ENCODE peak calls at places on chromosomes 11 and 22, in ten cellular contexts. B, Z, W, O, P, J, V, T, I and X are unnamed samples.

GRCh38 chr11:42239102-42239501 is 779.6 kb upstream of the LRRC4C start:
- DNase-seq in J (no peak), I (peak; percentile 48), V (no peak), Z (peak; percentile 68), W (peak; percentile 54), O (no peak), T (no peak), B (no peak), P (no peak), X (no peak)

GRCh38 chr11:68542617-68543016 is 82.1 kb downstream of the PPP6R3 start:
- DNase-seq in I (peak; percentile 16), Z (peak; percentile 94), O (no peak), P (no peak), B (no peak), T (no peak), J (no peak), W (peak; percentile 64), V (no peak), X (no peak)

GRCh38 chr11:108965602-108966001 is 300.7 kb downstream of the DDX10 start:
- DNase-seq in T (no peak), B (no peak), O (no peak), V (no peak), Z (peak; percentile 90), W (peak; percentile 46), J (no peak), P (no peak), I (no peak), X (peak; percentile 63)

GRCh38 chr11:1234054-1234720 is 11.3 kb downstream of the MUC5B start:
- DNase-seq in O (no peak), P (no peak), T (no peak), W (no peak), I (no peak), B (no peak), J (peak; percentile 18), V (peak; percentile 61), Z (no peak), X (peak; percentile 43)

GRCh38 chr11:103994111-103994510 is 42.3 kb upstream of the DDI1 start:
- DNase-seq in P (no peak), I (no peak), B (no peak), O (no peak), V (no peak), T (no peak), Z (no peak), W (no peak), J (no peak), X (no peak)

GRCh38 chr11:10351768-10352641 is 47.1 kb downstream of the ADM start:
- DNase-seq in P (peak; percentile 82), B (no peak), J (peak; percentile 61), Z (peak; percentile 97), I (no peak), O (no peak), T (no peak), V (no peak), W (peak; percentile 79), X (no peak)

GRCh38 chr11:82765466-82766034 is 31.9 kb upstream of the FAM181B start:
- DNase-seq in J (no peak), W (no peak), B (no peak), P (no peak), V (no peak), O (no peak), I (no peak), Z (no peak), T (no peak), X (no peak)

GRCh38 chr22:29083576-29084566 is 11.0 kb downstream of the KREMEN1 start:
- DNase-seq in V (peak; percentile 83), O (no peak), J (no peak), W (no peak), T (no peak), Z (no peak), B (no peak), I (no peak), P (no peak), X (peak; percentile 56)

GRCh38 chr11:120268686-120269085 is 28.7 kb downstream of the POU2F3 start:
- DNase-seq in J (no peak), T (no peak), V (no peak), B (no peak), I (no peak), Z (no peak), P (no peak), W (no peak), O (no peak), X (no peak)

GRCh38 chr22:44954113-44954512 is 55.7 kb downstream of the PHF21B start:
- DNase-seq in Z (no peak), I (no peak), J (no peak), V (no peak), T (no peak), P (no peak), O (no peak), B (no peak), W (no peak), X (no peak)

GRCh38 chr22:27780161-27780575 is 21.4 kb downstream of the MN1 start:
- DNase-seq in W (no peak), B (no peak), O (no peak), V (no peak), Z (peak; percentile 83), T (no peak), I (no peak), J (peak; percentile 54), P (no peak), X (no peak)

GRCh38 chr22:49240016-49240380 is 587.7 kb downstream of the BRD1 start:
- DNase-seq in V (no peak), O (no peak), W (no peak), Z (no peak), J (no peak), T (no peak), P (no peak), B (no peak), I (no peak), X (no peak)

GRCh38 chr22:45554040-45554406 is 51.3 kb downstream of the FBLN1 start:
- DNase-seq in B (no peak), J (no peak), W (no peak), T (no peak), O (no peak), I (no peak), Z (no peak), V (no peak), P (no peak), X (no peak)

GRCh38 chr11:126159719-126160344 is 51.6 kb downstream of the RPUSD4 start:
- DNase-seq in T (no peak), W (no peak), Z (no peak), V (no peak), J (no peak), B (no peak), I (no peak), P (no peak), O (no peak), X (no peak)

GRCh38 chr22:21700822-21701221 is 34.8 kb downstream of the YPEL1 start:
- DNase-seq in J (no peak), Z (no peak), I (no peak), P (no peak), V (no peak), W (no peak), O (no peak), T (no peak), B (no peak), X (no peak)

GRCh38 chr11:92804388-92804787 is 165.1 kb upstream of the MTNR1B start:
- DNase-seq in O (no peak), T (no peak), J (no peak), B (no peak), I (no peak), P (peak; percentile 8), Z (no peak), V (no peak), W (no peak), X (no peak)

GRCh38 chr11:109320595-109320994 is 101.4 kb upstream of the C11orf87 start:
- DNase-seq in Z (peak; percentile 48), W (peak; percentile 9), T (no peak), B (no peak), J (no peak), P (no peak), O (no peak), I (peak; percentile 58), V (no peak), X (no peak)